ENCODE peak calls at places on chromosomes 2 and 18, in seven cellular contexts. One of them, this sample, is unnamed.
A peak's percentile ranks its signal among the peaks of the same experiment; 100 is the strongest.

GRCh38 chr18:44474067-44474411 is 206.6 kb upstream of the SETBP1 start:
- DNase-seq in cardiac fibroblast: no peak
- DNase-seq in neural crest cell: no peak
- DNase-seq in chondrocyte: no peak
- DNase-seq in activated CD8-positive, alpha-beta T cell treated with anti-CD3 and anti-CD28 coated beads for 36 hours: no peak
- DNase-seq in CD8-positive, alpha-beta T cell: no peak
- DNase-seq in AG04450: no peak
- DNase-seq in this sample: no peak

GRCh38 chr2:2933421-2933820 is 444.2 kb downstream of the EIPR1 start:
- DNase-seq in CD8-positive, alpha-beta T cell: no peak
- DNase-seq in chondrocyte: no peak
- DNase-seq in AG04450: no peak
- DNase-seq in cardiac fibroblast: no peak
- DNase-seq in neural crest cell: peak; percentile 44
- DNase-seq in activated CD8-positive, alpha-beta T cell treated with anti-CD3 and anti-CD28 coated beads for 36 hours: no peak
- DNase-seq in this sample: peak; percentile 81

GRCh38 chr2:102439065-102439695 is 16.2 kb downstream of the IL18RAP start:
- DNase-seq in chondrocyte: no peak
- DNase-seq in CD8-positive, alpha-beta T cell: no peak
- DNase-seq in cardiac fibroblast: peak; percentile 83
- DNase-seq in neural crest cell: no peak
- DNase-seq in activated CD8-positive, alpha-beta T cell treated with anti-CD3 and anti-CD28 coated beads for 36 hours: no peak
- DNase-seq in AG04450: peak; percentile 52
- DNase-seq in this sample: no peak

GRCh38 chr2:12305931-12306330 is 410.8 kb upstream of the TRIB2 start:
- DNase-seq in activated CD8-positive, alpha-beta T cell treated with anti-CD3 and anti-CD28 coated beads for 36 hours: no peak
- DNase-seq in AG04450: no peak
- DNase-seq in neural crest cell: no peak
- DNase-seq in cardiac fibroblast: no peak
- DNase-seq in CD8-positive, alpha-beta T cell: no peak
- DNase-seq in chondrocyte: no peak
- DNase-seq in this sample: no peak

GRCh38 chr2:240182966-240183365 is 42.5 kb upstream of the OTOS start:
- DNase-seq in AG04450: no peak
- DNase-seq in chondrocyte: peak; percentile 75
- DNase-seq in neural crest cell: no peak
- DNase-seq in CD8-positive, alpha-beta T cell: no peak
- DNase-seq in activated CD8-positive, alpha-beta T cell treated with anti-CD3 and anti-CD28 coated beads for 36 hours: no peak
- DNase-seq in cardiac fibroblast: no peak
- DNase-seq in this sample: no peak

GRCh38 chr2:23354554-23354953 is 30.4 kb upstream of the KLHL29 start:
- DNase-seq in cardiac fibroblast: no peak
- DNase-seq in CD8-positive, alpha-beta T cell: no peak
- DNase-seq in activated CD8-positive, alpha-beta T cell treated with anti-CD3 and anti-CD28 coated beads for 36 hours: no peak
- DNase-seq in AG04450: no peak
- DNase-seq in chondrocyte: no peak
- DNase-seq in neural crest cell: no peak
- DNase-seq in this sample: no peak

GRCh38 chr2:63856302-63856600 is 14.6 kb downstream of the UGP2 start:
- DNase-seq in activated CD8-positive, alpha-beta T cell treated with anti-CD3 and anti-CD28 coated beads for 36 hours: peak; percentile 70
- DNase-seq in CD8-positive, alpha-beta T cell: peak; percentile 40
- DNase-seq in AG04450: no peak
- DNase-seq in chondrocyte: no peak
- DNase-seq in cardiac fibroblast: no peak
- DNase-seq in neural crest cell: no peak
- DNase-seq in this sample: no peak

GRCh38 chr2:235500761-235501662 is 7.2 kb downstream of the AGAP1 start:
- DNase-seq in chondrocyte: no peak
- DNase-seq in neural crest cell: no peak
- DNase-seq in activated CD8-positive, alpha-beta T cell treated with anti-CD3 and anti-CD28 coated beads for 36 hours: peak; percentile 44
- DNase-seq in CD8-positive, alpha-beta T cell: no peak
- DNase-seq in AG04450: no peak
- DNase-seq in cardiac fibroblast: peak; percentile 59
- DNase-seq in this sample: no peak

GRCh38 chr18:7069191-7069590 is 48.4 kb downstream of the LAMA1 start:
- DNase-seq in cardiac fibroblast: no peak
- DNase-seq in neural crest cell: no peak
- DNase-seq in CD8-positive, alpha-beta T cell: no peak
- DNase-seq in AG04450: no peak
- DNase-seq in chondrocyte: no peak
- DNase-seq in activated CD8-positive, alpha-beta T cell treated with anti-CD3 and anti-CD28 coated beads for 36 hours: no peak
- DNase-seq in this sample: no peak

GRCh38 chr2:120949957-120950590 is 214.4 kb downstream of the GLI2 start:
- DNase-seq in activated CD8-positive, alpha-beta T cell treated with anti-CD3 and anti-CD28 coated beads for 36 hours: no peak
- DNase-seq in cardiac fibroblast: no peak
- DNase-seq in CD8-positive, alpha-beta T cell: no peak
- DNase-seq in AG04450: no peak
- DNase-seq in chondrocyte: no peak
- DNase-seq in neural crest cell: no peak
- DNase-seq in this sample: no peak

GRCh38 chr18:11981633-11982366 is 493 bp downstream of the IMPA2 start:
- DNase-seq in cardiac fibroblast: peak; percentile 36
- DNase-seq in chondrocyte: no peak
- DNase-seq in AG04450: no peak
- DNase-seq in activated CD8-positive, alpha-beta T cell treated with anti-CD3 and anti-CD28 coated beads for 36 hours: peak; percentile 28
- DNase-seq in neural crest cell: peak; percentile 43
- DNase-seq in CD8-positive, alpha-beta T cell: peak; percentile 8
- DNase-seq in this sample: peak; percentile 63

GRCh38 chr2:85585781-85586105 is 1.5 kb downstream of the VAMP5 start:
- DNase-seq in neural crest cell: no peak
- DNase-seq in AG04450: no peak
- DNase-seq in chondrocyte: no peak
- DNase-seq in activated CD8-positive, alpha-beta T cell treated with anti-CD3 and anti-CD28 coated beads for 36 hours: no peak
- DNase-seq in cardiac fibroblast: peak; percentile 36
- DNase-seq in CD8-positive, alpha-beta T cell: no peak
- DNase-seq in this sample: no peak

GRCh38 chr2:241061275-241061674 is 40.8 kb downstream of the MTERF4 start:
- DNase-seq in AG04450: no peak
- DNase-seq in activated CD8-positive, alpha-beta T cell treated with anti-CD3 and anti-CD28 coated beads for 36 hours: no peak
- DNase-seq in chondrocyte: no peak
- DNase-seq in neural crest cell: no peak
- DNase-seq in cardiac fibroblast: peak; percentile 85
- DNase-seq in CD8-positive, alpha-beta T cell: no peak
- DNase-seq in this sample: no peak

GRCh38 chr2:217335341-217335966 is 475.6 kb upstream of the TNP1 start:
- DNase-seq in activated CD8-positive, alpha-beta T cell treated with anti-CD3 and anti-CD28 coated beads for 36 hours: no peak
- DNase-seq in neural crest cell: no peak
- DNase-seq in AG04450: no peak
- DNase-seq in CD8-positive, alpha-beta T cell: no peak
- DNase-seq in cardiac fibroblast: no peak
- DNase-seq in chondrocyte: no peak
- DNase-seq in this sample: no peak

GRCh38 chr18:68724021-68724420 is 9.1 kb upstream of the TMX3 start:
- DNase-seq in activated CD8-positive, alpha-beta T cell treated with anti-CD3 and anti-CD28 coated beads for 36 hours: no peak
- DNase-seq in CD8-positive, alpha-beta T cell: no peak
- DNase-seq in AG04450: no peak
- DNase-seq in neural crest cell: no peak
- DNase-seq in chondrocyte: no peak
- DNase-seq in cardiac fibroblast: no peak
- DNase-seq in this sample: no peak

GRCh38 chr2:203894262-203894661 is 26.7 kb downstream of the CTLA4 start:
- DNase-seq in cardiac fibroblast: no peak
- DNase-seq in neural crest cell: no peak
- DNase-seq in chondrocyte: no peak
- DNase-seq in activated CD8-positive, alpha-beta T cell treated with anti-CD3 and anti-CD28 coated beads for 36 hours: peak; percentile 34
- DNase-seq in AG04450: no peak
- DNase-seq in CD8-positive, alpha-beta T cell: no peak
- DNase-seq in this sample: no peak

GRCh38 chr2:240996834-240997140 is 1.6 kb upstream of the SNED1 start:
- DNase-seq in AG04450: no peak
- DNase-seq in chondrocyte: no peak
- DNase-seq in activated CD8-positive, alpha-beta T cell treated with anti-CD3 and anti-CD28 coated beads for 36 hours: no peak
- DNase-seq in CD8-positive, alpha-beta T cell: peak; percentile 6
- DNase-seq in neural crest cell: no peak
- DNase-seq in cardiac fibroblast: no peak
- DNase-seq in this sample: no peak

GRCh38 chr2:189676471-189676870 is 2.0 kb downstream of the ANKAR start:
- DNase-seq in neural crest cell: no peak
- DNase-seq in chondrocyte: no peak
- DNase-seq in activated CD8-positive, alpha-beta T cell treated with anti-CD3 and anti-CD28 coated beads for 36 hours: no peak
- DNase-seq in AG04450: no peak
- DNase-seq in CD8-positive, alpha-beta T cell: no peak
- DNase-seq in cardiac fibroblast: peak; percentile 68
- DNase-seq in this sample: no peak

GRCh38 chr2:121356058-121356640 is 71.1 kb upstream of the TFCP2L1 start:
- DNase-seq in cardiac fibroblast: peak; percentile 83
- DNase-seq in CD8-positive, alpha-beta T cell: no peak
- DNase-seq in neural crest cell: peak; percentile 63
- DNase-seq in chondrocyte: no peak
- DNase-seq in activated CD8-positive, alpha-beta T cell treated with anti-CD3 and anti-CD28 coated beads for 36 hours: peak; percentile 49
- DNase-seq in AG04450: no peak
- DNase-seq in this sample: peak; percentile 56

GRCh38 chr18:8084160-8084559 is 517.0 kb downstream of the PTPRM start:
- DNase-seq in cardiac fibroblast: peak; percentile 62
- DNase-seq in chondrocyte: no peak
- DNase-seq in CD8-positive, alpha-beta T cell: no peak
- DNase-seq in neural crest cell: peak; percentile 15
- DNase-seq in AG04450: peak; percentile 6
- DNase-seq in activated CD8-positive, alpha-beta T cell treated with anti-CD3 and anti-CD28 coated beads for 36 hours: peak; percentile 2
- DNase-seq in this sample: peak; percentile 44

GRCh38 chr2:208501217-208501616 is 94.6 kb downstream of the PTH2R start:
- DNase-seq in CD8-positive, alpha-beta T cell: no peak
- DNase-seq in activated CD8-positive, alpha-beta T cell treated with anti-CD3 and anti-CD28 coated beads for 36 hours: no peak
- DNase-seq in chondrocyte: no peak
- DNase-seq in neural crest cell: no peak
- DNase-seq in AG04450: no peak
- DNase-seq in cardiac fibroblast: no peak
- DNase-seq in this sample: peak; percentile 46

GRCh38 chr2:183227191-183227590 is 102.9 kb downstream of the NUP35 start:
- DNase-seq in cardiac fibroblast: no peak
- DNase-seq in AG04450: no peak
- DNase-seq in activated CD8-positive, alpha-beta T cell treated with anti-CD3 and anti-CD28 coated beads for 36 hours: no peak
- DNase-seq in neural crest cell: no peak
- DNase-seq in CD8-positive, alpha-beta T cell: no peak
- DNase-seq in chondrocyte: no peak
- DNase-seq in this sample: no peak

GRCh38 chr2:64543006-64543697 is 19.0 kb downstream of the AFTPH start:
- DNase-seq in activated CD8-positive, alpha-beta T cell treated with anti-CD3 and anti-CD28 coated beads for 36 hours: no peak
- DNase-seq in neural crest cell: no peak
- DNase-seq in AG04450: no peak
- DNase-seq in chondrocyte: no peak
- DNase-seq in cardiac fibroblast: no peak
- DNase-seq in CD8-positive, alpha-beta T cell: no peak
- DNase-seq in this sample: no peak

GRCh38 chr2:54613794-54614257 is 109.6 kb upstream of the EML6 start:
- DNase-seq in AG04450: no peak
- DNase-seq in cardiac fibroblast: peak; percentile 61
- DNase-seq in CD8-positive, alpha-beta T cell: no peak
- DNase-seq in activated CD8-positive, alpha-beta T cell treated with anti-CD3 and anti-CD28 coated beads for 36 hours: no peak
- DNase-seq in neural crest cell: no peak
- DNase-seq in chondrocyte: no peak
- DNase-seq in this sample: no peak

GRCh38 chr18:68735498-68736343 is 20.8 kb upstream of the TMX3 start:
- DNase-seq in CD8-positive, alpha-beta T cell: no peak
- DNase-seq in activated CD8-positive, alpha-beta T cell treated with anti-CD3 and anti-CD28 coated beads for 36 hours: peak; percentile 15
- DNase-seq in neural crest cell: no peak
- DNase-seq in AG04450: peak; percentile 32
- DNase-seq in chondrocyte: no peak
- DNase-seq in cardiac fibroblast: peak; percentile 85
- DNase-seq in this sample: no peak

DNA sequence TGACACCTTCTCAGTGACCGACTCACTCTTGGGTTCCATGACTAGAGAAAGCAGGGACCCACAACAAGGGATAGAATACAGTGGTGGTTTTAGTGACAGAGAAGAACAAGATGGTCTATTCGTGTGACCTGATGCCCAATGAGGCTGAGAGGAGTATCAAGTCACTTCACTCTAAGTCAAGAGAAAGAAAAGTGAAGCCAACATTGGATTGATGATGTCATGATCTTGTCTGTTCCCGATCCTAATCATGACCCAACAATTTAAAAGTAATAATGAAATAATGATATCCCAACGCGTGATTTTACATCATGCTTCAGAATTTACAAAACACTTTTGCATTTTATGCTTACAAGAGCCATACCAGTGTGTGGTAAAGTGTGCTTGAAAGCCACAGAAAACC is 155.6 kb upstream of the POU3F3 start:
- DNase-seq in CD8-positive, alpha-beta T cell: no peak
- DNase-seq in AG04450: no peak
- DNase-seq in activated CD8-positive, alpha-beta T cell treated with anti-CD3 and anti-CD28 coated beads for 36 hours: no peak
- DNase-seq in cardiac fibroblast: no peak
- DNase-seq in neural crest cell: no peak
- DNase-seq in chondrocyte: no peak
- DNase-seq in this sample: no peak
- TF ChIP-seq CTCF in CD8-positive, alpha-beta T cell: no peak
- TF ChIP-seq CTCF in AG04450: no peak
- TF ChIP-seq CTCF in activated CD8-positive, alpha-beta T cell treated with anti-CD3 and anti-CD28 coated beads for 36 hours: no peak
- TF ChIP-seq CTCF in cardiac fibroblast: no peak
- TF ChIP-seq CTCF in neural crest cell: no peak
- TF ChIP-seq CTCF in chondrocyte: no peak
- TF ChIP-seq CTCF in this sample: no peak

GRCh38 chr2:127387655-127388422 is at the start of gene MAP3K2:
- DNase-seq in chondrocyte: peak; percentile 95
- DNase-seq in cardiac fibroblast: peak; percentile 96
- DNase-seq in CD8-positive, alpha-beta T cell: peak; percentile 97
- DNase-seq in neural crest cell: peak; percentile 85
- DNase-seq in AG04450: peak; percentile 67
- DNase-seq in activated CD8-positive, alpha-beta T cell treated with anti-CD3 and anti-CD28 coated beads for 36 hours: peak; percentile 91
- DNase-seq in this sample: peak; percentile 97
- TF ChIP-seq CTCF in chondrocyte: no peak
- TF ChIP-seq CTCF in cardiac fibroblast: no peak
- TF ChIP-seq CTCF in CD8-positive, alpha-beta T cell: no peak
- TF ChIP-seq CTCF in neural crest cell: no peak
- TF ChIP-seq CTCF in AG04450: no peak
- TF ChIP-seq CTCF in activated CD8-positive, alpha-beta T cell treated with anti-CD3 and anti-CD28 coated beads for 36 hours: no peak
- TF ChIP-seq CTCF in this sample: no peak

GRCh38 chr2:118490323-118490722 is 357.1 kb downstream of the EN1 start:
- DNase-seq in AG04450: no peak
- DNase-seq in cardiac fibroblast: no peak
- DNase-seq in chondrocyte: no peak
- DNase-seq in activated CD8-positive, alpha-beta T cell treated with anti-CD3 and anti-CD28 coated beads for 36 hours: no peak
- DNase-seq in neural crest cell: no peak
- DNase-seq in CD8-positive, alpha-beta T cell: no peak
- DNase-seq in this sample: no peak

GRCh38 chr2:118495278-118495677 is 352.2 kb downstream of the EN1 start:
- DNase-seq in activated CD8-positive, alpha-beta T cell treated with anti-CD3 and anti-CD28 coated beads for 36 hours: no peak
- DNase-seq in CD8-positive, alpha-beta T cell: no peak
- DNase-seq in chondrocyte: no peak
- DNase-seq in neural crest cell: no peak
- DNase-seq in AG04450: no peak
- DNase-seq in cardiac fibroblast: no peak
- DNase-seq in this sample: no peak

GRCh38 chr2:118496467-118496866 is 351.0 kb downstream of the EN1 start:
- DNase-seq in activated CD8-positive, alpha-beta T cell treated with anti-CD3 and anti-CD28 coated beads for 36 hours: no peak
- DNase-seq in AG04450: no peak
- DNase-seq in CD8-positive, alpha-beta T cell: no peak
- DNase-seq in neural crest cell: no peak
- DNase-seq in cardiac fibroblast: no peak
- DNase-seq in chondrocyte: no peak
- DNase-seq in this sample: no peak

GRCh38 chr2:118489712-118490255 is 357.7 kb downstream of the EN1 start:
- DNase-seq in CD8-positive, alpha-beta T cell: no peak
- DNase-seq in chondrocyte: no peak
- DNase-seq in AG04450: no peak
- DNase-seq in cardiac fibroblast: no peak
- DNase-seq in neural crest cell: no peak
- DNase-seq in activated CD8-positive, alpha-beta T cell treated with anti-CD3 and anti-CD28 coated beads for 36 hours: no peak
- DNase-seq in this sample: no peak

GRCh38 chr2:118492335-118492734 is 355.1 kb downstream of the EN1 start:
- DNase-seq in CD8-positive, alpha-beta T cell: no peak
- DNase-seq in neural crest cell: no peak
- DNase-seq in chondrocyte: no peak
- DNase-seq in activated CD8-positive, alpha-beta T cell treated with anti-CD3 and anti-CD28 coated beads for 36 hours: no peak
- DNase-seq in cardiac fibroblast: peak; percentile 55
- DNase-seq in AG04450: no peak
- DNase-seq in this sample: no peak
- TF ChIP-seq CTCF in CD8-positive, alpha-beta T cell: no peak
- TF ChIP-seq CTCF in neural crest cell: peak; percentile 63
- TF ChIP-seq CTCF in chondrocyte: peak; percentile 64
- TF ChIP-seq CTCF in activated CD8-positive, alpha-beta T cell treated with anti-CD3 and anti-CD28 coated beads for 36 hours: peak; percentile 33
- TF ChIP-seq CTCF in cardiac fibroblast: peak; percentile 44
- TF ChIP-seq CTCF in AG04450: peak; percentile 52
- TF ChIP-seq CTCF in this sample: peak; percentile 37

GRCh38 chr2:60485550-60485949 is 67.9 kb downstream of the BCL11A start:
- DNase-seq in AG04450: no peak
- DNase-seq in cardiac fibroblast: no peak
- DNase-seq in CD8-positive, alpha-beta T cell: no peak
- DNase-seq in activated CD8-positive, alpha-beta T cell treated with anti-CD3 and anti-CD28 coated beads for 36 hours: no peak
- DNase-seq in chondrocyte: no peak
- DNase-seq in neural crest cell: no peak
- DNase-seq in this sample: no peak
- TF ChIP-seq CTCF in AG04450: no peak
- TF ChIP-seq CTCF in cardiac fibroblast: no peak
- TF ChIP-seq CTCF in CD8-positive, alpha-beta T cell: no peak
- TF ChIP-seq CTCF in activated CD8-positive, alpha-beta T cell treated with anti-CD3 and anti-CD28 coated beads for 36 hours: no peak
- TF ChIP-seq CTCF in chondrocyte: no peak
- TF ChIP-seq CTCF in neural crest cell: no peak
- TF ChIP-seq CTCF in this sample: no peak

This sample was measured in nephron progenitor cell.